ENCODE peak calls at places on chromosomes 1 and 21, in nine cellular contexts. K, T, U, W, E, S, G, N and I are unnamed samples.

GRCh38 chr21:38126677-38127271 is 130.0 kb upstream of the KCNJ15 start:
- DNase-seq in K (peak; percentile 62), T (peak; percentile 80), U (peak; percentile 56), W (no peak), E (peak; percentile 41), S (peak; percentile 64), G (no peak), N (no peak), I (peak; percentile 8)

GRCh38 chr1:82185084-82185483 is 384.4 kb downstream of the ADGRL2 start:
- DNase-seq in K (no peak), T (no peak), U (no peak), W (no peak), E (no peak), S (no peak), G (no peak), N (no peak), I (no peak)

GRCh38 chr1:65827346-65827745 is 34.7 kb downstream of the PDE4B start:
- DNase-seq in K (no peak), T (no peak), U (no peak), W (no peak), E (no peak), S (no peak), G (no peak), N (no peak), I (no peak)

GRCh38 chr21:45543710-45544448 is 1.6 kb upstream of the SLC19A1 start:
- DNase-seq in K (peak; percentile 48), T (no peak), U (peak; percentile 54), W (peak; percentile 15), E (no peak), S (no peak), G (peak; percentile 20), N (no peak), I (no peak)

GRCh38 chr1:201713093-201713810 is 115.7 kb upstream of the IPO9 start:
- DNase-seq in K (peak; percentile 96), T (no peak), U (peak; percentile 94), W (peak; percentile 44), E (peak; percentile 99), S (peak; percentile 92), G (peak; percentile 97), N (no peak), I (peak; percentile 70)

GRCh38 chr1:111140680-111140967 is 601 bp downstream of the CEPT1 start:
- DNase-seq in K (no peak), T (peak; percentile 78), U (no peak), W (no peak), E (no peak), S (peak; percentile 80), G (no peak), N (no peak), I (no peak)

GRCh38 chr1:81305997-81306452 is 494.7 kb upstream of the ADGRL2 start:
- DNase-seq in K (no peak), T (peak; percentile 62), U (no peak), W (no peak), E (no peak), S (no peak), G (peak; percentile 23), N (no peak), I (no peak)

GRCh38 chr1:30197616-30197934 is 525.8 kb downstream of the MATN1 start:
- DNase-seq in K (no peak), T (no peak), U (no peak), W (no peak), E (no peak), S (no peak), G (no peak), N (no peak), I (no peak)

GRCh38 chr1:14314032-14314431 is 284.5 kb upstream of the KAZN start:
- DNase-seq in K (no peak), T (no peak), U (no peak), W (no peak), E (no peak), S (no peak), G (no peak), N (no peak), I (no peak)

GRCh38 chr1:37764888-37765441 is at the start of gene EPHA10:
- DNase-seq in K (no peak), T (peak; percentile 78), U (no peak), W (no peak), E (no peak), S (no peak), G (no peak), N (no peak), I (peak; percentile 52)

GRCh38 chr1:43801203-43801602 is 93.9 kb downstream of the ST3GAL3 start:
- DNase-seq in K (no peak), T (no peak), U (no peak), W (no peak), E (no peak), S (peak; percentile 41), G (no peak), N (no peak), I (no peak)

GRCh38 chr1:2253036-2253796 is 25.1 kb downstream of the SKI start:
- DNase-seq in K (no peak), T (no peak), U (peak; percentile 15), W (no peak), E (no peak), S (no peak), G (no peak), N (no peak), I (no peak)

GRCh38 chr1:201399352-201400126 is 415 bp upstream of the LAD1 start:
- DNase-seq in K (no peak), T (peak; percentile 66), U (no peak), W (no peak), E (no peak), S (peak; percentile 87), G (no peak), N (no peak), I (no peak)

DNA sequence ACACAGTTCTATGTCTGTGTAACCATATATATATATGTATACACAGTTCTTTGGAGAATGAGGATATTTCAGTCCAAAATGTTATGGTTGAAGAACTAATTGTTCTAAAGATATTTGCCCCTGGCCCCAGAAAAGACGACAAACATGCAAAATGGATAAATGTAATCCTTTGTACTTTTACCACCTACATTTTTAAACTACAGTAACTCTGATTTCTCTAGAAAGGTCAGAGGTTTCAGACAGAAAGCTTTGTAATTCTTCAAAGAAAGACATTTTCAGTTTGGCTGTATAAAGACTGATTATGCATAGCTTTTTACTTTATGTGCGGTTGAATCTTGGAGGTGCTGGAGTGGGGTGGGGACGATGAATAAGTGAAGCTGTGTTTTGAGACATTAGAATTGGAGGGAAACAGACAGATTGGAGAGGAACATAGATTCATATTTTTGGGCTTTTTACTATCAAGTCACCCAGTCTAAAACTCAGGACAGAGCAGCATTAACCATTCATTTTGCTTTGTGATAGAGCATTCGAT is 16.6 kb downstream of the NFIA start:
- DNase-seq in K (no peak), T (no peak), U (no peak), W (no peak), E (no peak), S (no peak), G (no peak), N (no peak), I (no peak)
- H3K27ac ChIP-seq in K (no peak overlapping the region), T (no peak overlapping the region), U (no peak overlapping the region), W (no peak overlapping the region), E (no peak overlapping the region), S (no peak overlapping the region), G (no peak overlapping the region), N (no peak overlapping the region), I (no peak overlapping the region)

GRCh38 chr1:219988818-219989217 is 57.5 kb downstream of the EPRS1 start:
- DNase-seq in K (no peak), T (no peak), U (no peak), W (no peak), E (no peak), S (no peak), G (no peak), N (no peak), I (no peak)

GRCh38 chr1:219988387-219988786 is 57.9 kb downstream of the EPRS1 start:
- DNase-seq in K (no peak), T (no peak), U (no peak), W (no peak), E (no peak), S (no peak), G (no peak), N (no peak), I (no peak)

GRCh38 chr1:219991511-219991810 is 54.8 kb downstream of the EPRS1 start:
- DNase-seq in K (no peak), T (no peak), U (no peak), W (no peak), E (no peak), S (no peak), G (no peak), N (no peak), I (no peak)

GRCh38 chr1:219990782-219991510 is 55.4 kb downstream of the EPRS1 start:
- DNase-seq in K (no peak), T (peak; percentile 47), U (no peak), W (no peak), E (no peak), S (peak; percentile 38), G (no peak), N (peak; percentile 2), I (no peak)

GRCh38 chr1:219993554-219994433 is 52.5 kb downstream of the EPRS1 start:
- DNase-seq in K (no peak), T (no peak), U (no peak), W (no peak), E (no peak), S (no peak), G (no peak), N (no peak), I (no peak)
- H3K27ac ChIP-seq in K (no peak overlapping the region), T (no peak overlapping the region), U (no peak overlapping the region), W (no peak overlapping the region), E (peak overlapping the region; percentile 39), S (no peak overlapping the region), G (no peak overlapping the region), N (no peak overlapping the region), I (no peak overlapping the region)

DNA sequence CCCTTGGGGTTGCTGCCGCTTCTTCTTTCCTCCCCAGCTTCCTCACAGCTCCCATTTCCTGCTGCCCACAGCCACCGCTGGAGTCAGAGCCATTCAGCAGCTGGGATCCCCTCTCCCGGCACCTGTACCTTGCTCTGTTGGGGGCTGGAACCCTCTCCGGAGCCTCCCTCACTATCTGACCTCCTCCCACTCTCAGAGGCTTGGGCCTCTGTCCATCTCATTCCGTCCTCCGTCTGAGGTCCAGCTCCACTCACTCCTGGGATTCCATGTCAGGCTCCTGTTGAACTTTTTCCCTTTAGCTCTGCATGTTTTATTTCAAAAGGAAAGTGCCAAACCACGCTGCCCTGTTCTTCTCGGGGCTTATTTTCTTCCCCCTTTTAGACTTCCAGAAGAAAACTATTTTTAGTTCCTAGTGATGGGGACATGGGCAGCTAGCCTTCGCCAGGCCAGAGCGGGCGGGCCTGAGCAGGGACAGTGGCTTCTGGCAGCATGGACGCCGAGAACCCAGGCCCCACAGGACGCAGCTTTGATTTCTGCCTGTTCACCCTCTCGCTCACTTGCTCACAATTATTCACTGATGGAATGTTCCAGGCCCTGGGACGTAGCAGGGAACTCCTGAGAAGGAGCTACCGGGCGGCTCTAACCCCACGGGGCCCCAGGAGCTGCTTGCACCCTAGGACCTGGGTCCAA is 79.2 kb downstream of the ARHGEF10L start:
- DNase-seq in K (peak; percentile 74), T (no peak), U (no peak), W (no peak), E (no peak), S (no peak), G (no peak), N (no peak), I (peak; percentile 21)
- H3K27ac ChIP-seq in K (peak overlapping the region; percentile 93), T (no peak overlapping the region), U (peak overlapping the region; percentile 91), W (peak overlapping the region; percentile 65), E (peak overlapping the region; percentile 100), S (no peak overlapping the region), G (no peak overlapping the region), N (no peak overlapping the region), I (peak overlapping the region; percentile 76)

DNA sequence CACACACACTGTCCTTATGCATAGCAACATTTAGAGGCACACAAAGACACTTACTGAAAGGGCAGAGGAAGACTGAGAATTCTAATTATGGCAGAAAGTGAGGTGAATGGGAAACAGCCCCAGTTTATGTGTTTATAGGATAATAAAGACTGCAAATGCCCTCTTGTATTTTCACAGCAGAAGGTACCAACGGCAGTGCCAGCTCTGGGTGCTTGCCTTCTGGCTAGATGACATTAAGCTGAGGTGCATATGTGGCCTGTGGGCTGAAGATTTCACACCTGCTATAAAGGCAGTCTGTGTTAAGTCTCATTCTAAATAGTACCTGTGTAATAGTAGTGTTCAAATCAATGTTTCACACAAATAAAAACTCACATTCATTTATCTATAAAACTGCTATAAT is 347.2 kb upstream of the ZRANB2 start:
- DNase-seq in K (no peak), T (no peak), U (no peak), W (no peak), E (no peak), S (no peak), G (no peak), N (no peak), I (no peak)
- H3K27ac ChIP-seq in K (no peak overlapping the region), T (no peak overlapping the region), U (no peak overlapping the region), W (no peak overlapping the region), E (no peak overlapping the region), S (no peak overlapping the region), G (no peak overlapping the region), N (no peak overlapping the region), I (no peak overlapping the region)